ENCODE peak calls at places on chromosome 17, in eight cellular contexts. One of them, this sample, is unnamed.
A peak's percentile ranks its signal among the peaks of the same experiment; 100 is the strongest.

GRCh38 chr17:75526555-75527270 is 1.2 kb downstream of the LLGL2 start:
- DNase-seq in mesothelial cell of epicardium: no peak
- DNase-seq in stromal cell of bone marrow: no peak
- DNase-seq in activated T-cell treated with anti-CD3 and anti-CD28 coated beads for 24 hours: no peak
- DNase-seq in sciatic nerve: no peak
- DNase-seq in heart left ventricle: no peak
- DNase-seq in neuronal stem cell: no peak
- DNase-seq in NCI-H1694 treated with DMSO at 0.1 percent for 48 hours: no peak
- DNase-seq in this sample: no peak

GRCh38 chr17:81454473-81454872 is 58.1 kb downstream of the ACTG1 start:
- DNase-seq in mesothelial cell of epicardium: no peak
- DNase-seq in stromal cell of bone marrow: no peak
- DNase-seq in activated T-cell treated with anti-CD3 and anti-CD28 coated beads for 24 hours: no peak
- DNase-seq in sciatic nerve: no peak
- DNase-seq in heart left ventricle: no peak
- DNase-seq in neuronal stem cell: no peak
- DNase-seq in NCI-H1694 treated with DMSO at 0.1 percent for 48 hours: no peak
- DNase-seq in this sample: no peak

GRCh38 chr17:5226940-5227878 is 7.5 kb downstream of the SCIMP start:
- DNase-seq in mesothelial cell of epicardium: no peak
- DNase-seq in stromal cell of bone marrow: no peak
- DNase-seq in activated T-cell treated with anti-CD3 and anti-CD28 coated beads for 24 hours: peak; percentile 10
- DNase-seq in sciatic nerve: no peak
- DNase-seq in heart left ventricle: no peak
- DNase-seq in neuronal stem cell: no peak
- DNase-seq in NCI-H1694 treated with DMSO at 0.1 percent for 48 hours: no peak
- DNase-seq in this sample: no peak

GRCh38 chr17:60601443-60602384 is 1.7 kb downstream of the PPM1D start:
- DNase-seq in mesothelial cell of epicardium: no peak
- DNase-seq in stromal cell of bone marrow: peak; percentile 70
- DNase-seq in activated T-cell treated with anti-CD3 and anti-CD28 coated beads for 24 hours: peak; percentile 29
- DNase-seq in sciatic nerve: no peak
- DNase-seq in heart left ventricle: peak; percentile 59
- DNase-seq in neuronal stem cell: peak; percentile 36
- DNase-seq in NCI-H1694 treated with DMSO at 0.1 percent for 48 hours: peak; percentile 69
- DNase-seq in this sample: peak; percentile 49

GRCh38 chr17:80361495-80362220 is 53.3 kb upstream of the ENDOV start:
- DNase-seq in mesothelial cell of epicardium: no peak
- DNase-seq in stromal cell of bone marrow: no peak
- DNase-seq in activated T-cell treated with anti-CD3 and anti-CD28 coated beads for 24 hours: no peak
- DNase-seq in sciatic nerve: no peak
- DNase-seq in heart left ventricle: no peak
- DNase-seq in neuronal stem cell: peak; percentile 17
- DNase-seq in NCI-H1694 treated with DMSO at 0.1 percent for 48 hours: no peak
- DNase-seq in this sample: peak; percentile 41

GRCh38 chr17:40846515-40847155 is 20.4 kb downstream of the KRT12 start:
- DNase-seq in mesothelial cell of epicardium: no peak
- DNase-seq in stromal cell of bone marrow: no peak
- DNase-seq in activated T-cell treated with anti-CD3 and anti-CD28 coated beads for 24 hours: no peak
- DNase-seq in sciatic nerve: no peak
- DNase-seq in heart left ventricle: no peak
- DNase-seq in neuronal stem cell: no peak
- DNase-seq in NCI-H1694 treated with DMSO at 0.1 percent for 48 hours: no peak
- DNase-seq in this sample: no peak

GRCh38 chr17:59105852-59106462 is 723 bp downstream of the TRIM37 start:
- DNase-seq in mesothelial cell of epicardium: peak; percentile 24
- DNase-seq in stromal cell of bone marrow: peak; percentile 15
- DNase-seq in activated T-cell treated with anti-CD3 and anti-CD28 coated beads for 24 hours: peak; percentile 51
- DNase-seq in sciatic nerve: peak; percentile 79
- DNase-seq in heart left ventricle: peak; percentile 54
- DNase-seq in neuronal stem cell: no peak
- DNase-seq in NCI-H1694 treated with DMSO at 0.1 percent for 48 hours: peak; percentile 17
- DNase-seq in this sample: no peak

GRCh38 chr17:46157443-46158107 is 35.7 kb downstream of the KANSL1 start:
- DNase-seq in mesothelial cell of epicardium: no peak
- DNase-seq in stromal cell of bone marrow: peak; percentile 66
- DNase-seq in activated T-cell treated with anti-CD3 and anti-CD28 coated beads for 24 hours: no peak
- DNase-seq in sciatic nerve: no peak
- DNase-seq in heart left ventricle: no peak
- DNase-seq in neuronal stem cell: no peak
- DNase-seq in NCI-H1694 treated with DMSO at 0.1 percent for 48 hours: no peak
- DNase-seq in this sample: no peak

GRCh38 chr17:59641799-59642484 is 22.2 kb downstream of the CLTC start:
- DNase-seq in mesothelial cell of epicardium: no peak
- DNase-seq in stromal cell of bone marrow: no peak
- DNase-seq in activated T-cell treated with anti-CD3 and anti-CD28 coated beads for 24 hours: no peak
- DNase-seq in sciatic nerve: no peak
- DNase-seq in heart left ventricle: no peak
- DNase-seq in neuronal stem cell: no peak
- DNase-seq in NCI-H1694 treated with DMSO at 0.1 percent for 48 hours: no peak
- DNase-seq in this sample: no peak

GRCh38 chr17:47607481-47607880 is 42.2 kb upstream of the KPNB1 start:
- DNase-seq in mesothelial cell of epicardium: no peak
- DNase-seq in stromal cell of bone marrow: no peak
- DNase-seq in activated T-cell treated with anti-CD3 and anti-CD28 coated beads for 24 hours: no peak
- DNase-seq in sciatic nerve: no peak
- DNase-seq in heart left ventricle: no peak
- DNase-seq in neuronal stem cell: no peak
- DNase-seq in NCI-H1694 treated with DMSO at 0.1 percent for 48 hours: no peak
- DNase-seq in this sample: no peak

GRCh38 chr17:80924807-80925610 is 66.6 kb upstream of the CHMP6 start:
- DNase-seq in mesothelial cell of epicardium: no peak
- DNase-seq in stromal cell of bone marrow: no peak
- DNase-seq in activated T-cell treated with anti-CD3 and anti-CD28 coated beads for 24 hours: no peak
- DNase-seq in sciatic nerve: peak; percentile 56
- DNase-seq in heart left ventricle: no peak
- DNase-seq in neuronal stem cell: no peak
- DNase-seq in NCI-H1694 treated with DMSO at 0.1 percent for 48 hours: no peak
- DNase-seq in this sample: no peak

GRCh38 chr17:17509601-17510425 is 13.6 kb upstream of the RASD1 start:
- DNase-seq in mesothelial cell of epicardium: no peak
- DNase-seq in stromal cell of bone marrow: no peak
- DNase-seq in activated T-cell treated with anti-CD3 and anti-CD28 coated beads for 24 hours: no peak
- DNase-seq in sciatic nerve: peak; percentile 44
- DNase-seq in heart left ventricle: no peak
- DNase-seq in neuronal stem cell: no peak
- DNase-seq in NCI-H1694 treated with DMSO at 0.1 percent for 48 hours: no peak
- DNase-seq in this sample: no peak

GRCh38 chr17:77474292-77474988 is 333.7 kb downstream of the SEC14L1 start:
- DNase-seq in mesothelial cell of epicardium: no peak
- DNase-seq in stromal cell of bone marrow: no peak
- DNase-seq in activated T-cell treated with anti-CD3 and anti-CD28 coated beads for 24 hours: no peak
- DNase-seq in sciatic nerve: no peak
- DNase-seq in heart left ventricle: no peak
- DNase-seq in neuronal stem cell: no peak
- DNase-seq in NCI-H1694 treated with DMSO at 0.1 percent for 48 hours: no peak
- DNase-seq in this sample: no peak

GRCh38 chr17:8227238-8227581 is 16.8 kb upstream of the AURKB start:
- DNase-seq in mesothelial cell of epicardium: no peak
- DNase-seq in stromal cell of bone marrow: no peak
- DNase-seq in activated T-cell treated with anti-CD3 and anti-CD28 coated beads for 24 hours: no peak
- DNase-seq in sciatic nerve: no peak
- DNase-seq in heart left ventricle: no peak
- DNase-seq in neuronal stem cell: no peak
- DNase-seq in NCI-H1694 treated with DMSO at 0.1 percent for 48 hours: no peak
- DNase-seq in this sample: no peak

GRCh38 chr17:6496116-6496481 is 51.8 kb downstream of the PIMREG start:
- DNase-seq in mesothelial cell of epicardium: no peak
- DNase-seq in stromal cell of bone marrow: no peak
- DNase-seq in activated T-cell treated with anti-CD3 and anti-CD28 coated beads for 24 hours: no peak
- DNase-seq in sciatic nerve: peak; percentile 33
- DNase-seq in heart left ventricle: no peak
- DNase-seq in neuronal stem cell: no peak
- DNase-seq in NCI-H1694 treated with DMSO at 0.1 percent for 48 hours: no peak
- DNase-seq in this sample: peak; percentile 59

GRCh38 chr17:56592487-56593072 is 919 bp upstream of the NOG start:
- DNase-seq in mesothelial cell of epicardium: peak; percentile 68
- DNase-seq in stromal cell of bone marrow: peak; percentile 5
- DNase-seq in activated T-cell treated with anti-CD3 and anti-CD28 coated beads for 24 hours: peak; percentile 49
- DNase-seq in sciatic nerve: peak; percentile 75
- DNase-seq in heart left ventricle: peak; percentile 59
- DNase-seq in neuronal stem cell: peak; percentile 87
- DNase-seq in NCI-H1694 treated with DMSO at 0.1 percent for 48 hours: peak; percentile 78
- DNase-seq in this sample: peak; percentile 87

GRCh38 chr17:64226132-64226531 is 36.9 kb downstream of the TEX2 start:
- DNase-seq in mesothelial cell of epicardium: no peak
- DNase-seq in stromal cell of bone marrow: no peak
- DNase-seq in activated T-cell treated with anti-CD3 and anti-CD28 coated beads for 24 hours: no peak
- DNase-seq in sciatic nerve: no peak
- DNase-seq in heart left ventricle: no peak
- DNase-seq in neuronal stem cell: no peak
- DNase-seq in NCI-H1694 treated with DMSO at 0.1 percent for 48 hours: no peak
- DNase-seq in this sample: no peak

GRCh38 chr17:69593716-69594115 is 179.2 kb downstream of the MAP2K6 start:
- DNase-seq in mesothelial cell of epicardium: no peak
- DNase-seq in stromal cell of bone marrow: no peak
- DNase-seq in activated T-cell treated with anti-CD3 and anti-CD28 coated beads for 24 hours: no peak
- DNase-seq in sciatic nerve: no peak
- DNase-seq in heart left ventricle: no peak
- DNase-seq in neuronal stem cell: no peak
- DNase-seq in NCI-H1694 treated with DMSO at 0.1 percent for 48 hours: no peak
- DNase-seq in this sample: no peak

GRCh38 chr17:39599006-39599664 is 8.6 kb downstream of the NEUROD2 start:
- DNase-seq in mesothelial cell of epicardium: no peak
- DNase-seq in stromal cell of bone marrow: no peak
- DNase-seq in activated T-cell treated with anti-CD3 and anti-CD28 coated beads for 24 hours: no peak
- DNase-seq in sciatic nerve: no peak
- DNase-seq in heart left ventricle: no peak
- DNase-seq in neuronal stem cell: no peak
- DNase-seq in NCI-H1694 treated with DMSO at 0.1 percent for 48 hours: peak; percentile 71
- DNase-seq in this sample: peak; percentile 43

GRCh38 chr17:29292071-29292991 is 1.6 kb downstream of the NUFIP2 start:
- DNase-seq in mesothelial cell of epicardium: peak; percentile 43
- DNase-seq in stromal cell of bone marrow: peak; percentile 40
- DNase-seq in activated T-cell treated with anti-CD3 and anti-CD28 coated beads for 24 hours: peak; percentile 25
- DNase-seq in sciatic nerve: peak; percentile 84
- DNase-seq in heart left ventricle: peak; percentile 73
- DNase-seq in neuronal stem cell: peak; percentile 41
- DNase-seq in NCI-H1694 treated with DMSO at 0.1 percent for 48 hours: peak; percentile 36
- DNase-seq in this sample: peak; percentile 63

GRCh38 chr17:81165246-81166032 is at the start of gene PVALEF:
- DNase-seq in mesothelial cell of epicardium: peak; percentile 21
- DNase-seq in stromal cell of bone marrow: no peak
- DNase-seq in activated T-cell treated with anti-CD3 and anti-CD28 coated beads for 24 hours: no peak
- DNase-seq in sciatic nerve: no peak
- DNase-seq in heart left ventricle: peak; percentile 8
- DNase-seq in neuronal stem cell: peak; percentile 38
- DNase-seq in NCI-H1694 treated with DMSO at 0.1 percent for 48 hours: no peak
- DNase-seq in this sample: peak; percentile 66

GRCh38 chr17:39096435-39097158 is 54.8 kb downstream of the PLXDC1 start:
- DNase-seq in mesothelial cell of epicardium: no peak
- DNase-seq in stromal cell of bone marrow: no peak
- DNase-seq in activated T-cell treated with anti-CD3 and anti-CD28 coated beads for 24 hours: peak; percentile 5
- DNase-seq in sciatic nerve: no peak
- DNase-seq in heart left ventricle: peak; percentile 30
- DNase-seq in neuronal stem cell: no peak
- DNase-seq in NCI-H1694 treated with DMSO at 0.1 percent for 48 hours: no peak
- DNase-seq in this sample: no peak

GRCh38 chr17:29714146-29714545 is 91.4 kb upstream of the CORO6 start:
- DNase-seq in mesothelial cell of epicardium: no peak
- DNase-seq in stromal cell of bone marrow: no peak
- DNase-seq in activated T-cell treated with anti-CD3 and anti-CD28 coated beads for 24 hours: no peak
- DNase-seq in sciatic nerve: no peak
- DNase-seq in heart left ventricle: no peak
- DNase-seq in neuronal stem cell: no peak
- DNase-seq in NCI-H1694 treated with DMSO at 0.1 percent for 48 hours: no peak
- DNase-seq in this sample: no peak

GRCh38 chr17:80270836-80271235 is 10.2 kb downstream of the RNF213 start:
- DNase-seq in mesothelial cell of epicardium: no peak
- DNase-seq in stromal cell of bone marrow: no peak
- DNase-seq in activated T-cell treated with anti-CD3 and anti-CD28 coated beads for 24 hours: peak; percentile 46
- DNase-seq in sciatic nerve: no peak
- DNase-seq in heart left ventricle: no peak
- DNase-seq in neuronal stem cell: peak; percentile 58
- DNase-seq in NCI-H1694 treated with DMSO at 0.1 percent for 48 hours: no peak
- DNase-seq in this sample: peak; percentile 41

GRCh38 chr17:66935717-66936116 is 28.8 kb upstream of the CACNG4 start:
- DNase-seq in mesothelial cell of epicardium: no peak
- DNase-seq in stromal cell of bone marrow: no peak
- DNase-seq in activated T-cell treated with anti-CD3 and anti-CD28 coated beads for 24 hours: no peak
- DNase-seq in sciatic nerve: no peak
- DNase-seq in heart left ventricle: no peak
- DNase-seq in neuronal stem cell: no peak
- DNase-seq in NCI-H1694 treated with DMSO at 0.1 percent for 48 hours: no peak
- DNase-seq in this sample: no peak

GRCh38 chr17:49557204-49558024 is 18.3 kb upstream of the NXPH3 start:
- DNase-seq in mesothelial cell of epicardium: no peak
- DNase-seq in stromal cell of bone marrow: no peak
- DNase-seq in activated T-cell treated with anti-CD3 and anti-CD28 coated beads for 24 hours: no peak
- DNase-seq in sciatic nerve: peak; percentile 61
- DNase-seq in heart left ventricle: peak; percentile 32
- DNase-seq in neuronal stem cell: no peak
- DNase-seq in NCI-H1694 treated with DMSO at 0.1 percent for 48 hours: peak; percentile 73
- DNase-seq in this sample: peak; percentile 55

GRCh38 chr17:82750241-82750905 is 1.5 kb upstream of the TBCD start:
- DNase-seq in mesothelial cell of epicardium: no peak
- DNase-seq in stromal cell of bone marrow: no peak
- DNase-seq in activated T-cell treated with anti-CD3 and anti-CD28 coated beads for 24 hours: no peak
- DNase-seq in sciatic nerve: no peak
- DNase-seq in heart left ventricle: no peak
- DNase-seq in neuronal stem cell: no peak
- DNase-seq in NCI-H1694 treated with DMSO at 0.1 percent for 48 hours: no peak
- DNase-seq in this sample: peak; percentile 27

GRCh38 chr17:76967762-76968161 is 99.6 kb downstream of the MGAT5B start:
- DNase-seq in mesothelial cell of epicardium: no peak
- DNase-seq in stromal cell of bone marrow: no peak
- DNase-seq in activated T-cell treated with anti-CD3 and anti-CD28 coated beads for 24 hours: no peak
- DNase-seq in sciatic nerve: no peak
- DNase-seq in heart left ventricle: no peak
- DNase-seq in neuronal stem cell: no peak
- DNase-seq in NCI-H1694 treated with DMSO at 0.1 percent for 48 hours: no peak
- DNase-seq in this sample: no peak

GRCh38 chr17:77386502-77387192 is 245.9 kb downstream of the SEC14L1 start:
- DNase-seq in mesothelial cell of epicardium: no peak
- DNase-seq in stromal cell of bone marrow: no peak
- DNase-seq in activated T-cell treated with anti-CD3 and anti-CD28 coated beads for 24 hours: no peak
- DNase-seq in sciatic nerve: no peak
- DNase-seq in heart left ventricle: no peak
- DNase-seq in neuronal stem cell: no peak
- DNase-seq in NCI-H1694 treated with DMSO at 0.1 percent for 48 hours: no peak
- DNase-seq in this sample: no peak

GRCh38 chr17:7838291-7839075 is 4.5 kb downstream of the KDM6B start:
- DNase-seq in mesothelial cell of epicardium: no peak
- DNase-seq in stromal cell of bone marrow: no peak
- DNase-seq in activated T-cell treated with anti-CD3 and anti-CD28 coated beads for 24 hours: no peak
- DNase-seq in sciatic nerve: no peak
- DNase-seq in heart left ventricle: no peak
- DNase-seq in neuronal stem cell: peak; percentile 81
- DNase-seq in NCI-H1694 treated with DMSO at 0.1 percent for 48 hours: peak; percentile 42
- DNase-seq in this sample: peak; percentile 52

GRCh38 chr17:60757437-60757836 is 79.8 kb downstream of the BCAS3 start:
- DNase-seq in mesothelial cell of epicardium: no peak
- DNase-seq in stromal cell of bone marrow: no peak
- DNase-seq in activated T-cell treated with anti-CD3 and anti-CD28 coated beads for 24 hours: no peak
- DNase-seq in sciatic nerve: no peak
- DNase-seq in heart left ventricle: no peak
- DNase-seq in neuronal stem cell: no peak
- DNase-seq in NCI-H1694 treated with DMSO at 0.1 percent for 48 hours: no peak
- DNase-seq in this sample: no peak

GRCh38 chr17:28901866-28902818 is 737 bp downstream of the DHRS13 start:
- DNase-seq in mesothelial cell of epicardium: peak; percentile 46
- DNase-seq in stromal cell of bone marrow: no peak
- DNase-seq in activated T-cell treated with anti-CD3 and anti-CD28 coated beads for 24 hours: peak; percentile 42
- DNase-seq in sciatic nerve: peak; percentile 64
- DNase-seq in heart left ventricle: peak; percentile 35
- DNase-seq in neuronal stem cell: peak; percentile 45
- DNase-seq in NCI-H1694 treated with DMSO at 0.1 percent for 48 hours: peak; percentile 45
- DNase-seq in this sample: peak; percentile 73

GRCh38 chr17:3475155-3475808 is 515 bp upstream of the ASPA start:
- DNase-seq in mesothelial cell of epicardium: no peak
- DNase-seq in stromal cell of bone marrow: no peak
- DNase-seq in activated T-cell treated with anti-CD3 and anti-CD28 coated beads for 24 hours: no peak
- DNase-seq in sciatic nerve: peak; percentile 66
- DNase-seq in heart left ventricle: no peak
- DNase-seq in neuronal stem cell: no peak
- DNase-seq in NCI-H1694 treated with DMSO at 0.1 percent for 48 hours: no peak
- DNase-seq in this sample: no peak

GRCh38 chr17:47295037-47295873 is 28.5 kb upstream of the EFCAB13 start:
- DNase-seq in mesothelial cell of epicardium: no peak
- DNase-seq in stromal cell of bone marrow: no peak
- DNase-seq in activated T-cell treated with anti-CD3 and anti-CD28 coated beads for 24 hours: no peak
- DNase-seq in sciatic nerve: peak; percentile 77
- DNase-seq in heart left ventricle: no peak
- DNase-seq in neuronal stem cell: peak; percentile 23
- DNase-seq in NCI-H1694 treated with DMSO at 0.1 percent for 48 hours: no peak
- DNase-seq in this sample: no peak

This sample was measured in nephron progenitor cell.